ENCODE peak calls at places on chromosomes 16 and 17, in seven cellular contexts. T is tibial artery; D is CD8-positive, alpha-beta memory T cell; A is uterus; C is body of pancreas; L is ovary; B is left ventricle myocardium inferior. Z is an unnamed sample.

GRCh38 chr16:85348921-85349334 is 236.7 kb upstream of the CIBAR2 start:
- DNase-seq in L (no peak), T (no peak), D (no peak), C (no peak), B (no peak), A (no peak), Z (no peak)

GRCh38 chr17:42608692-42609181 is 437 bp downstream of the RETREG3 start:
- DNase-seq in D (no peak), B (peak; percentile 20), C (no peak), A (no peak), T (peak; percentile 23), L (no peak), Z (peak; percentile 36)

GRCh38 chr17:11506635-11507034 is 91.6 kb upstream of the DNAH9 start:
- DNase-seq in B (no peak), A (no peak), L (no peak), C (peak; percentile 20), T (no peak), D (no peak), Z (no peak)

GRCh38 chr17:42017866-42018200 is 594 bp upstream of the DNAJC7 start:
- DNase-seq in T (no peak), B (no peak), L (no peak), C (no peak), D (no peak), A (no peak), Z (no peak)

GRCh38 chr16:86809458-86809955 is 231.2 kb downstream of the FOXL1 start:
- DNase-seq in T (no peak), D (no peak), B (no peak), C (no peak), L (no peak), A (no peak), Z (no peak)

GRCh38 chr16:81975637-81976036 is 35.6 kb downstream of the SDR42E1 start:
- DNase-seq in B (no peak), T (no peak), A (no peak), L (no peak), C (no peak), D (no peak), Z (no peak)

GRCh38 chr16:59905628-59906027 is 1171.5 kb upstream of the GOT2 start:
- DNase-seq in A (no peak), T (no peak), L (no peak), B (no peak), C (no peak), D (no peak), Z (no peak)

GRCh38 chr17:49582055-49582703 is 6.5 kb downstream of the NXPH3 start:
- DNase-seq in B (no peak), D (no peak), A (no peak), C (no peak), L (no peak), T (no peak), Z (no peak)

GRCh38 chr17:83154311-83155127 is 75.1 kb downstream of the METRNL start:
- DNase-seq in D (no peak), C (peak; percentile 7), T (no peak), L (no peak), A (no peak), B (no peak), Z (no peak)
- H3K4me1 ChIP-seq in D (no peaks in the 10 kb centered on the region), C (no peaks in the 10 kb centered on the region), T (no peaks in the 10 kb centered on the region), L (peaks cover 11% of the 10 kb centered on the region), A (no peaks in the 10 kb centered on the region), B (no peaks in the 10 kb centered on the region), Z (no peaks in the 10 kb centered on the region)

GRCh38 chr17:31496097-31496496 is 104.6 kb downstream of the RAB11FIP4 start:
- DNase-seq in T (no peak), L (no peak), B (no peak), C (no peak), D (no peak), A (no peak), Z (no peak)
- H3K4me1 ChIP-seq in T (peaks cover 4% of the 10 kb centered on the region), L (peaks cover 4% of the 10 kb centered on the region), B (peaks cover 54% of the 10 kb centered on the region), C (peaks cover 100% of the 10 kb centered on the region), D (peaks cover 82% of the 10 kb centered on the region), A (no peaks in the 10 kb centered on the region), Z (peaks cover 68% of the 10 kb centered on the region)

DNA sequence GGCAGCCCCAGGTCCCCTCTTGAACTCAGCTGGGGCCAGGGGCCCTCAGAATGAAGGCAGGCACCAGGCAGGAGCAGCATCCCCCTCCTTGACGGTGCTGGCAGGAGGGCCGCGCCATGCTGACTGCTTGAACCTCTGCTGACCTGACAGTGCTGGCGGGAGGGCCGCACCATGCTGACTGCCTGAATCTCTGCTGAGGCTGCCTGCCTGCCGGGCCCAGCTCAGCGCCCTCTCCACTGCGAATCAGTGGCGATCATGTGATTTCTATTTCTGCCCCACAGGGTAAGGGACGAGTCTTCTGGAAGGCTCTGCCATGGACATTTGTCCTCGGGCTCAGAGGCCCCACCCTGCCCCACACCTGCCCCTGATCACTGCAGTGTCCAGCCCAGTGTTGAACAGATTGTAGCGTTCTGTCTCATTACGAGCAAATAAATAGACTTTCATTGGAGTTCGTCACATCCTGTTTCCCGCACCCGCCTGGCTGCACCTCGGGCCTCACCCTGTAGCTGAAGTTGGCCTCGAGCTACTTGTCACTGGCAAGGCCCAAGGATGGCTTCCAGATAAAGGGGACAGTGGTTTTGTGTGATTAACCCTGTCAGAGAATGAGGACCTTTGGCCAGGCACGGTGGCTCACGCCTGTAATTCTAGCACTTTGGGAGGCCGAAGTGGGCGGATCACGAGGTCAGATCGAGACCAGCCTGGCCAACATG is 8.6 kb downstream of the C16orf90 start:
- DNase-seq in L (no peak), B (no peak), D (no peak), A (no peak), T (no peak), C (no peak), Z (no peak)
- H3K4me1 ChIP-seq in L (peaks cover under 1% of the 10 kb centered on the region), B (peaks cover 29% of the 10 kb centered on the region), D (no peaks in the 10 kb centered on the region), A (no peaks in the 10 kb centered on the region), T (no peaks in the 10 kb centered on the region), C (peaks cover 7% of the 10 kb centered on the region), Z (no peaks in the 10 kb centered on the region)

GRCh38 chr17:56018202-56018601 is 135.1 kb upstream of the ANKFN1 start:
- DNase-seq in A (no peak), D (no peak), B (no peak), T (no peak), L (no peak), C (no peak), Z (no peak)

GRCh38 chr17:56023851-56024250 is 129.4 kb upstream of the ANKFN1 start:
- DNase-seq in L (no peak), A (no peak), C (no peak), D (no peak), B (no peak), T (no peak), Z (no peak)

GRCh38 chr17:56021681-56022205 is 131.5 kb upstream of the ANKFN1 start:
- DNase-seq in A (no peak), T (no peak), B (no peak), C (no peak), D (no peak), L (no peak), Z (no peak)

GRCh38 chr17:56020369-56020768 is 132.9 kb upstream of the ANKFN1 start:
- DNase-seq in A (no peak), L (no peak), C (no peak), D (no peak), B (no peak), T (no peak), Z (no peak)
- H3K4me1 ChIP-seq in A (no peaks in the 10 kb centered on the region), L (no peaks in the 10 kb centered on the region), C (no peaks in the 10 kb centered on the region), D (no peaks in the 10 kb centered on the region), B (no peaks in the 10 kb centered on the region), T (no peaks in the 10 kb centered on the region), Z (no peaks in the 10 kb centered on the region)

DNA sequence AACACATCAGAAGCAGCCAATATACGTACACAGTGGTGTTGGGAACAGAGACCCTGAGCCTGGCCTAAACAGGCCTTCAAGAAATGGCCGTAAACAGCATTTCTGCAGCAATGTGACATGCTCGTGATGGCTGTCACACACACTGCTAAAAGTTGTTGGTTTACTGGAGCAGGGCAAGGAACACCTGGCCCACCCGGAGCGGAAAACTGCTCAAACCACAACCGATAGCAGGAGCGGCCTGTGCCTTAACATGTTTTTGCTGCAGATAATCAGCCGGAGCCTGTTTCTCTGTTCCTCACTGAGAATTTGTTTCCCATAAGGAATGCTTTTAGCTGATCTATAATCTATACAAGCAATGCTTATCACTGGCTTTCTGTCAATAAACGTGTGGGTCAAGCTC is 6.0 kb upstream of the DPEP1 start:
- DNase-seq in A (no peak), C (no peak), D (no peak), B (no peak), L (no peak), T (no peak), Z (no peak)
- H3K4me1 ChIP-seq in A (no peaks in the 10 kb centered on the region), C (no peaks in the 10 kb centered on the region), D (peaks cover 7% of the 10 kb centered on the region), B (peaks cover 5% of the 10 kb centered on the region), L (no peaks in the 10 kb centered on the region), T (peaks cover 2% of the 10 kb centered on the region), Z (peaks cover 8% of the 10 kb centered on the region)

GRCh38 chr16:11666108-11667055 is 1.9 kb upstream of the SNN start:
- DNase-seq in B (no peak), L (no peak), D (no peak), A (no peak), C (no peak), T (no peak), Z (no peak)
- H3K4me1 ChIP-seq in B (peaks cover 46% of the 10 kb centered on the region), L (peaks cover 13% of the 10 kb centered on the region), D (peaks cover 60% of the 10 kb centered on the region), A (no peaks in the 10 kb centered on the region), C (peaks cover 23% of the 10 kb centered on the region), T (peaks cover 24% of the 10 kb centered on the region), Z (peaks cover 29% of the 10 kb centered on the region)

GRCh38 chr16:55971447-55971846 is 96.3 kb upstream of the CES5A start:
- DNase-seq in B (no peak), C (no peak), A (no peak), D (no peak), T (no peak), L (no peak), Z (no peak)
- H3K4me1 ChIP-seq in B (peaks cover 10% of the 10 kb centered on the region), C (no peaks in the 10 kb centered on the region), A (no peaks in the 10 kb centered on the region), D (no peaks in the 10 kb centered on the region), T (no peaks in the 10 kb centered on the region), L (no peaks in the 10 kb centered on the region), Z (no peaks in the 10 kb centered on the region)

DNA sequence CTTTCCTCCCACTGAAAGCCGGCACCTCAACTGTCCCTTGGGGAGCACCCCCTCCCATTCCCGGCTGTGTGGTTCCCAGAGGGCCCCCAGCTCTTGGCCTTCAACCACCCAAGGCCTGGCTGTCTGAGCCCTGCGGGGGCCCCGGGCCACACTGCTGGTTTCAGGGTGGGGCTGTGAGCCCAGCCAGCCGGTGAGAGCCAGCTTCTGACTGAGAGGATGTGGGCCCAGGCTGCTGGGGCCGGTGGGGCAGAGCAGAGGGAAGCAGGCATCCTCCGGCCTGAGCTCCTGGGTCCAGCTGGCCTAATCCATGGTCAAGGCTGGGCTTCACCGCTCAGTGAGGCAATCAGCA is 875 bp upstream of the LGALS3BP start:
- DNase-seq in A (no peak), D (no peak), C (no peak), T (no peak), B (no peak), L (no peak), Z (no peak)
- H3K4me1 ChIP-seq in A (peaks cover 16% of the 10 kb centered on the region), D (peaks cover 3% of the 10 kb centered on the region), C (peaks cover 44% of the 10 kb centered on the region), T (peaks cover 35% of the 10 kb centered on the region), B (peaks cover 50% of the 10 kb centered on the region), L (peaks cover 34% of the 10 kb centered on the region), Z (peaks cover 29% of the 10 kb centered on the region)